ENCODE peak calls at places on chromosomes 16 and 17, in eight cellular contexts. K, R, T, A, W, B, Z and G are unnamed samples.

GRCh38 chr16:61858996-61859395 is 177.2 kb downstream of the CDH8 start:
- DNase-seq in K (no peak), R (peak), T (no peak), A (no peak), W (no peak), B (no peak), Z (peak), G (no peak)

GRCh38 chr16:84976644-84977400 is 34.5 kb downstream of the ZDHHC7 start:
- DNase-seq in K (no peak), R (no peak), T (no peak), A (no peak), W (no peak), B (peak), Z (no peak), G (no peak)

GRCh38 chr17:5044630-5045029 is 9.4 kb upstream of the SLC52A1 start:
- DNase-seq in K (no peak), R (no peak), T (no peak), A (no peak), W (no peak), B (no peak), Z (no peak), G (no peak)

GRCh38 chr17:5874486-5874885 is 195.7 kb upstream of the WSCD1 start:
- DNase-seq in K (no peak), R (no peak), T (no peak), A (no peak), W (no peak), B (no peak), Z (no peak), G (no peak)

GRCh38 chr16:59697746-59698145 is 963.6 kb upstream of the GOT2 start:
- DNase-seq in K (no peak), R (peak), T (no peak), A (no peak), W (no peak), B (no peak), Z (no peak), G (no peak)

GRCh38 chr17:40032322-40033320 is 17.4 kb downstream of the CSF3 start:
- DNase-seq in K (no peak), R (no peak), T (no peak), A (no peak), W (no peak), B (no peak), Z (no peak), G (no peak)

GRCh38 chr17:77744268-77744988 is 214.1 kb upstream of the TNRC6C start:
- DNase-seq in K (no peak), R (no peak), T (no peak), A (no peak), W (no peak), B (no peak), Z (no peak), G (no peak)

GRCh38 chr17:78769200-78769773 is 12.8 kb downstream of the CYTH1 start:
- DNase-seq in K (no peak), R (no peak), T (no peak), A (no peak), W (no peak), B (no peak), Z (no peak), G (no peak)

GRCh38 chr17:28497931-28498330 is 8.2 kb upstream of the FOXN1 start:
- DNase-seq in K (no peak), R (no peak), T (no peak), A (no peak), W (no peak), B (no peak), Z (no peak), G (no peak)

GRCh38 chr17:68512967-68513474 is 791 bp downstream of the PRKAR1A start:
- DNase-seq in K (no peak), R (peak), T (no peak), A (peak), W (no peak), B (peak), Z (peak), G (peak)

GRCh38 chr17:70172449-70172848 is 3.1 kb downstream of the KCNJ2 start:
- DNase-seq in K (no peak), R (no peak), T (no peak), A (no peak), W (no peak), B (no peak), Z (no peak), G (no peak)

GRCh38 chr16:84563776-84564420 is 54.0 kb downstream of the COTL1 start:
- DNase-seq in K (no peak), R (no peak), T (no peak), A (no peak), W (no peak), B (no peak), Z (no peak), G (no peak)

GRCh38 chr16:12951392-12951791 is 50.0 kb downstream of the SHISA9 start:
- DNase-seq in K (no peak), R (no peak), T (no peak), A (peak), W (no peak), B (no peak), Z (no peak), G (no peak)

GRCh38 chr16:86016201-86016965 is 117.4 kb downstream of the IRF8 start:
- DNase-seq in K (no peak), R (peak), T (no peak), A (peak), W (peak), B (no peak), Z (peak), G (no peak)

GRCh38 chr17:78748730-78749317 is 33.2 kb downstream of the CYTH1 start:
- DNase-seq in K (peak), R (peak), T (no peak), A (no peak), W (no peak), B (peak), Z (no peak), G (peak)

GRCh38 chr17:80353718-80354275 is 61.2 kb upstream of the ENDOV start:
- DNase-seq in K (no peak), R (no peak), T (no peak), A (no peak), W (no peak), B (no peak), Z (no peak), G (no peak)

GRCh38 chr16:3578610-3579551 is 1.7 kb upstream of the NLRC3 start:
- DNase-seq in K (peak), R (peak), T (no peak), A (no peak), W (no peak), B (no peak), Z (no peak), G (no peak)

GRCh38 chr16:83925095-83925905 is 26.4 kb downstream of the MLYCD start:
- DNase-seq in K (no peak), R (no peak), T (no peak), A (no peak), W (no peak), B (no peak), Z (no peak), G (no peak)

GRCh38 chr17:31425646-31426045 is 34.2 kb downstream of the RAB11FIP4 start:
- DNase-seq in K (no peak), R (no peak), T (no peak), A (no peak), W (no peak), B (peak), Z (no peak), G (no peak)

GRCh38 chr17:39533891-39534290 is 72.6 kb downstream of the CDK12 start:
- DNase-seq in K (no peak), R (no peak), T (no peak), A (no peak), W (no peak), B (no peak), Z (no peak), G (no peak)

GRCh38 chr16:35911899-35912298 is 2452.5 kb downstream of the TP53TG3F start:
- DNase-seq in K (no peak), R (no peak), T (no peak), A (no peak), W (no peak), B (no peak), Z (no peak), G (no peak)

GRCh38 chr17:83000738-83001137 is 78.7 kb upstream of the METRNL start:
- DNase-seq in K (no peak), R (no peak), T (no peak), A (no peak), W (no peak), B (no peak), Z (no peak), G (no peak)

GRCh38 chr16:68230176-68230571 is 5.8 kb downstream of the ESRP2 start:
- DNase-seq in K (no peak), R (no peak), T (no peak), A (no peak), W (no peak), B (no peak), Z (no peak), G (no peak)

GRCh38 chr16:17194190-17194780 is 276.5 kb downstream of the XYLT1 start:
- DNase-seq in K (peak), R (peak), T (peak), A (peak), W (peak), B (peak), Z (peak), G (peak)

GRCh38 chr17:43211480-43212402 is at the start of gene TMEM106A:
- DNase-seq in K (peak), R (peak), T (peak), A (no peak), W (peak), B (peak), Z (peak), G (peak)

GRCh38 chr17:41329279-41329925 is 13.9 kb upstream of the KRTAP17-1 start:
- DNase-seq in K (no peak), R (peak), T (no peak), A (peak), W (no peak), B (no peak), Z (peak), G (no peak)

GRCh38 chr17:15464211-15464610 is 3.2 kb downstream of the CDRT4 start:
- DNase-seq in K (no peak), R (no peak), T (no peak), A (no peak), W (no peak), B (no peak), Z (no peak), G (no peak)

GRCh38 chr17:62665599-62665998 is 38.1 kb downstream of the MRC2 start:
- DNase-seq in K (no peak), R (no peak), T (no peak), A (no peak), W (no peak), B (no peak), Z (no peak), G (no peak)

GRCh38 chr17:72134560-72135399 is 14.0 kb downstream of the SOX9 start:
- DNase-seq in K (no peak), R (peak), T (no peak), A (no peak), W (no peak), B (no peak), Z (no peak), G (no peak)

GRCh38 chr17:1997146-1997586 is 28.0 kb downstream of the RTN4RL1 start:
- DNase-seq in K (no peak), R (no peak), T (no peak), A (no peak), W (no peak), B (no peak), Z (peak), G (no peak)

GRCh38 chr16:52114414-52114813 is 432.5 kb downstream of the TOX3 start:
- DNase-seq in K (no peak), R (no peak), T (no peak), A (peak), W (no peak), B (no peak), Z (peak), G (no peak)

GRCh38 chr17:78020717-78021108 is 62.2 kb downstream of the TNRC6C start:
- DNase-seq in K (no peak), R (no peak), T (no peak), A (no peak), W (no peak), B (no peak), Z (no peak), G (no peak)

GRCh38 chr17:6498356-6498755 is 54.1 kb downstream of the PIMREG start:
- DNase-seq in K (no peak), R (no peak), T (no peak), A (no peak), W (no peak), B (no peak), Z (no peak), G (peak)

GRCh38 chr16:87689956-87690465 is 75.8 kb downstream of the KLHDC4 start:
- DNase-seq in K (no peak), R (no peak), T (no peak), A (no peak), W (no peak), B (no peak), Z (no peak), G (no peak)

GRCh38 chr17:50871369-50871768 is 5.2 kb upstream of the TOB1 start:
- DNase-seq in K (no peak), R (no peak), T (no peak), A (no peak), W (no peak), B (no peak), Z (no peak), G (no peak)